ENCODE peak calls at places on chromosomes 6 and 20, in six cellular contexts. E is K562, Y is gastrocnemius medialis, N is H54, P is suprapubic skin, K is body of pancreas. C is an unnamed sample.

GRCh38 chr20:63678071-63678470 is 18.4 kb upstream of the TNFRSF6B start:
- DNase-seq in E (no peak), Y (no peak), N (no peak), P (no peak), K (no peak), C (no peak)

GRCh38 chr6:73282876-73283275 is 19.9 kb upstream of the KHDC1 start:
- DNase-seq in E (no peak), Y (no peak), N (no peak), P (no peak), K (no peak), C (no peak)

GRCh38 chr6:35496851-35497570 is at the start of gene TEAD3:
- DNase-seq in E (peak; percentile 82), Y (peak; percentile 23), N (peak; percentile 86), P (no peak), K (peak; percentile 66), C (peak; percentile 94)

GRCh38 chr6:128889870-128890269 is 6.9 kb downstream of the LAMA2 start:
- DNase-seq in E (no peak), Y (no peak), N (no peak), P (no peak), K (no peak), C (no peak)

GRCh38 chr6:64729522-64729921 is 977.5 kb downstream of the EYS start:
- DNase-seq in E (no peak), Y (no peak), N (no peak), P (no peak), K (no peak), C (no peak)

GRCh38 chr20:56839791-56840190 is 210.7 kb downstream of the TFAP2C start:
- DNase-seq in E (no peak), Y (no peak), N (no peak), P (no peak), K (no peak), C (no peak)

GRCh38 chr20:46293084-46293483 is 15.2 kb downstream of the CDH22 start:
- DNase-seq in E (peak; percentile 51), Y (no peak), N (peak; percentile 52), P (no peak), K (no peak), C (no peak)

GRCh38 chr6:89281779-89282246 is 33.3 kb downstream of the GABRR2 start:
- DNase-seq in E (peak; percentile 75), Y (no peak), N (peak; percentile 73), P (no peak), K (peak; percentile 23), C (no peak)

GRCh38 chr20:54622338-54623280 is 147.2 kb downstream of the DOK5 start:
- DNase-seq in E (no peak), Y (no peak), N (no peak), P (no peak), K (peak; percentile 14), C (no peak)

GRCh38 chr6:33727932-33728331 is 16.4 kb upstream of the UQCC2 start:
- DNase-seq in E (no peak), Y (no peak), N (no peak), P (no peak), K (peak; percentile 94), C (no peak)

GRCh38 chr6:12537389-12537788 is 179.2 kb upstream of the PHACTR1 start:
- DNase-seq in E (no peak), Y (no peak), N (no peak), P (no peak), K (no peak), C (no peak)

DNA sequence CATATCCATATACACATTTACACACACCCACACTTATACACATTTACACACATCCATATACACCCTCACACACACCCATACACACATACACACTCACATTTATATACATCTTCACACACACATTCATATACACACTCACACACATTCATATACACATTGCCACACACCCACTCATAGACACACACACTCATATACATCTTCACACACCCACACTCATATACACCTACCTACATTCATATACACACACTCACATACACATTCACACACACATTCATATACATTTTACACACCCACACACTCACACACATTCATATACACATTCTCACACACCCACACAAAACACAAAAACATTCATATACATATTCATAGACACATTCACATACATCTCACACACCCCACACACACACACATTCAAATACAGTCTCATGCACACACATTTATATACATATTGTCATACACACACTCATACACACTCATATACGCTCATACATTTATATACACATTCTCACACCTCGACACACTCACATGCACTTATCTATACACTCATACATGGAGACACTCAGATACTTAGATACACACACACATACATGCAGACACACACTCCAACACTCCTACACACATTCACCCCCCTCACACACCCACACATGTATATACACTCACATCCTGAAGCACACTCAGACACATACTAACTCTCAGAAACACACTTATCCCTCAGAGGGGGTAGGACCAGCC is 82.1 kb downstream of the MRPL14 start:
- DNase-seq in E (no peak), Y (no peak), N (no peak), P (no peak), K (no peak), C (no peak)
- TF ChIP-seq POLR2A in E (no peak), Y (no peak), N (no peak), P (no peak), K (no peak), C (no peak)

GRCh38 chr6:28985396-28986164 is 19.5 kb downstream of the ZNF311 start:
- DNase-seq in E (peak; percentile 47), Y (peak; percentile 44), N (peak; percentile 74), P (peak; percentile 92), K (peak; percentile 90), C (peak; percentile 85)
- TF ChIP-seq POLR2A in E (no peak), Y (no peak), N (peak; percentile 60), P (no peak), K (no peak), C (no peak)

DNA sequence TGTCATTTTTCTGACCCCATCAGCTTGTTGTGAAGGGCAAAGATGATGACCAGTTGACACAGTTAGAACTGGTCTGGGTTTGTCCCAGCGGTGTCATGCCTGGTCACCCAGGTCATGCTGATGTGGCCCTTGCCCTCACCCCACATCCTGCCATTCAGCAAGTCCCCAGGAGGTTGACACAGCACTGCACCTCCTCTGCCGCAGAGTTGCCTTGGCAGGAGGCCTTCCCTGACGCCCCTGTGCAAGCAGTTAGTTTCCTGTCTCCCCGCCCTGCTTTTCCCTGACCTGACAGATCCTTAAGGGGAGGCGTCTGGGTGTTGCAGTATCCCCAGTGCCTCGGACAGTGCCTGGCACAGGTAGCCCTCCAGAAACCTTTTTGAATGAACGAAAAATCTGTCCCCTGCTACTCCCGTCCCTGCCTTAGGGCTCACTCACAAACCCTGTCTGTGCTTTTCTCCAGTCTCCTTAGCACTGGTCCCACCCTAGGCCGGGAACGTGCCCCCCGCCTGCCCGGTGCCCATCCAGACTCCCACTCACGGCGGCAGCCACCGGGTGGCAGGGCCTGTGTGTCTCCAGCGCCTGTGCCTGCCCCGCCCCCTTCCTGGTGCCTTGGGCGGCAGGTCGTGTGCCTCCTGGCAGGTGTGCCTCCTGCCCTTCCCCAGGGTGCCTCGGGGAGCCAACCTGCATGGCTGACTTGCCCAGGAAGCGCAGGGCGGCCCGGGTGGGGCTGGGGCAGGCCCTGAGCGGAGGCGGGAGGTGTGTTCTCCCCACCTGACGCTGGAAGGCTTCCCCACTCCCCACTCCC is 146.3 kb upstream of the RNF24 start:
- DNase-seq in E (no peak), Y (no peak), N (no peak), P (no peak), K (peak; percentile 92), C (no peak)
- TF ChIP-seq POLR2A in E (no peak), Y (no peak), N (no peak), P (no peak), K (no peak), C (no peak)

DNA sequence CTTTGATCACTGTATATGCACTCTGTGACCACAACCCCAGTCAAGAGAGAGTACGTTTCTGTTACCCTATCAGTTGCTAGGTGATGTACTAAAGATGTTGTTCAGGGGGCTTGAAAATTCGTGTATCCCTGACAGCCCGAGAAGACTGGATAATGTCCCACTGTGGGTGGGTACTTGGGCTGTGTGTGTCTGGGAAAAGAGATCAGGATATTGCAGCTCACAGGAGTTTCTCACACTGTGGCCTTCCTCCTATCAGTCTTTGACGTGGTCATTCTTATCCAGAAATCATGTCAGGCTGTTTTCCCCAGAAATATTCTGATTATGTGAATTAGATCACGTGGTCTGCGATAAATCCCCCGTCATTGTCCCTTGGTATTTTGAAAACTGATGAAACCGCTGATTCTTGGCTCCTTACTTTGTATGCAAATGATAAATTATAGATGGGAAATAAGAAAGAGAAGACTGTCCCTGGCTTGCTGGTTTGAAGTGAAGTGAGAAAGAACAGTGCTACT is 167.6 kb upstream of the TSHZ2 start:
- DNase-seq in E (no peak), Y (no peak), N (no peak), P (no peak), K (no peak), C (no peak)
- TF ChIP-seq POLR2A in E (no peak), Y (no peak), N (no peak), P (no peak), K (no peak), C (no peak)

GRCh38 chr20:5149892-5150225 is 23.1 kb downstream of the CDS2 start:
- DNase-seq in E (no peak), Y (no peak), N (no peak), P (no peak), K (no peak), C (no peak)

GRCh38 chr20:5148581-5148980 is 21.8 kb downstream of the CDS2 start:
- DNase-seq in E (no peak), Y (no peak), N (no peak), P (no peak), K (no peak), C (no peak)

GRCh38 chr20:5147193-5147592 is 20.4 kb downstream of the CDS2 start:
- DNase-seq in E (no peak), Y (no peak), N (no peak), P (no peak), K (no peak), C (peak; percentile 4)

GRCh38 chr20:5153152-5153467 is 26.3 kb downstream of the CDS2 start:
- DNase-seq in E (no peak), Y (no peak), N (no peak), P (no peak), K (no peak), C (no peak)

GRCh38 chr20:5150226-5151076 is 23.6 kb downstream of the CDS2 start:
- DNase-seq in E (peak; percentile 30), Y (peak; percentile 83), N (no peak), P (no peak), K (no peak), C (no peak)
- TF ChIP-seq POLR2A in E (no peak), Y (peak; percentile 40), N (no peak), P (no peak), K (no peak), C (no peak)

DNA sequence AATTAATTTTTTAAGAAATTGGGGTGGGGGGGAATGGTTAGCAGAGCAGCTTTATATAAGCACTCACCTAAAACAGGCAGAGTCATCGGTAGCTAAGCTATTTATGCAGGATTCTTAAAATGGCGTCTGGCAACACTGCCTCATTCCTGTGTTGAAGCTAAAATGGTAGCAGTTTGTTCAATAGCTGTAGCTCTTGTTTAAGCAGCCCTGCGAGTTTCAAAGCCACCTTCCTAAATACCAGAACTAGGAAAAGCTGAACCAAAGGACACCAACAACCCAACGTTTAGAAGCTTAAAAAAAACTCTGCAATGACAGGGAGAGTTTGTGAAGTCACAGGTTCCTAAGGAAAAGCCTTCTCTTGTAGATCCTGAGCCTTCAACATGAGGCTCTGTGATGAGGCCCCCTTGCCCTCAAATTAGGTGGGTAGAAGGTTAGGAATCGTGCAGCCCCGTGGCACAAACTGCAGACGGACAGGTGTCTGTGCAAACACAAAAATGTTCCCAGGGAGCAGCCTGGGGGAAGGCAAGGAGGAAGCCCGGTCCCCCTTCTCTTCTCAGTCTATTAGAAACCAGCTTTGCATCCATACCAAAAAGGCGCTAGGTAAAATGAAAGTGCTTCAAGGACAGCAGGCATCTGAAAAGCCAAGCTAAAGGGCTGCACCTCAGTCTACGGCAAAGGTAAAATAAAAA is 4.7 kb downstream of the ZMYND8 start:
- DNase-seq in E (peak; percentile 72), Y (no peak), N (no peak), P (no peak), K (no peak), C (no peak)
- TF ChIP-seq POLR2A in E (no peak), Y (no peak), N (no peak), P (no peak), K (no peak), C (no peak)

C was measured in lower leg skin.